ENCODE peak calls at places on chromosomes 11 and 22, in five cellular contexts. C is coronary artery, Q is HFFc6, A is NCI-H1417 treated with DMSO at 0.1 percent for 48 hours, Z is amygdala. N is an unnamed sample.

GRCh38 chr11:67354314-67355022 is 1.1 kb upstream of the POLD4 start:
- DNase-seq in C (peak; percentile 97), Q (peak; percentile 97), A (no peak), Z (no peak), N (peak; percentile 66)

GRCh38 chr11:118079507-118079906 is 2.6 kb downstream of the TMPRSS4 start:
- DNase-seq in C (no peak), Q (no peak), A (no peak), Z (no peak), N (no peak)

GRCh38 chr11:75445315-75445953 is 12.4 kb upstream of the KLHL35 start:
- DNase-seq in C (no peak), Q (peak; percentile 38), A (no peak), Z (peak; percentile 57), N (peak; percentile 76)

GRCh38 chr22:37696657-37697539 is at the start of gene TRIOBP:
- DNase-seq in C (peak; percentile 97), Q (peak; percentile 94), A (no peak), Z (peak; percentile 46), N (peak; percentile 86)

GRCh38 chr11:8225589-8226036 is 38.1 kb downstream of the LMO1 start:
- DNase-seq in C (no peak), Q (peak; percentile 28), A (no peak), Z (peak; percentile 65), N (peak; percentile 90)

GRCh38 chr22:44400763-44401060 is 88.0 kb upstream of the SHISAL1 start:
- DNase-seq in C (peak; percentile 43), Q (no peak), A (no peak), Z (no peak), N (no peak)

GRCh38 chr22:26066534-26066933 is 102.7 kb upstream of the SEZ6L start:
- DNase-seq in C (no peak), Q (no peak), A (peak; percentile 65), Z (no peak), N (no peak)

GRCh38 chr22:40452730-40453487 is 82.5 kb downstream of the SGSM3 start:
- DNase-seq in C (no peak), Q (no peak), A (no peak), Z (no peak), N (no peak)

GRCh38 chr22:31695423-31695822 is 33.4 kb upstream of the PISD start:
- DNase-seq in C (no peak), Q (no peak), A (no peak), Z (no peak), N (no peak)

GRCh38 chr11:1393038-1393710 is 3.4 kb downstream of the BRSK2 start:
- DNase-seq in C (no peak), Q (no peak), A (no peak), Z (no peak), N (no peak)

GRCh38 chr11:129643031-129643721 is 172.5 kb upstream of the TMEM45B start:
- DNase-seq in C (no peak), Q (peak; percentile 76), A (no peak), Z (no peak), N (no peak)

GRCh38 chr11:119169272-119169719 is 771 bp downstream of the NLRX1 start:
- DNase-seq in C (peak; percentile 84), Q (no peak), A (no peak), Z (no peak), N (no peak)

GRCh38 chr22:24391836-24392217 is 35.6 kb upstream of the ADORA2A start:
- DNase-seq in C (no peak), Q (peak; percentile 92), A (no peak), Z (no peak), N (no peak)

GRCh38 chr22:28629420-28630184 is 50.0 kb downstream of the TTC28 start:
- DNase-seq in C (no peak), Q (no peak), A (no peak), Z (no peak), N (no peak)

GRCh38 chr11:130535530-130535929 is 87.1 kb downstream of the ADAMTS15 start:
- DNase-seq in C (no peak), Q (no peak), A (no peak), Z (no peak), N (no peak)

GRCh38 chr11:8717544-8717875 is 34.9 kb downstream of the RPL27A start:
- DNase-seq in C (no peak), Q (no peak), A (no peak), Z (no peak), N (no peak)

GRCh38 chr11:20238712-20239111 is 78.4 kb upstream of the DBX1 start:
- DNase-seq in C (no peak), Q (no peak), A (no peak), Z (no peak), N (peak; percentile 2)

GRCh38 chr11:130738618-130739017 is 177.7 kb downstream of the SNX19 start:
- DNase-seq in C (no peak), Q (peak; percentile 78), A (no peak), Z (no peak), N (no peak)

GRCh38 chr11:46120711-46121327 is 435 bp downstream of the PHF21A start:
- DNase-seq in C (no peak), Q (peak; percentile 79), A (no peak), Z (peak; percentile 82), N (peak; percentile 59)

N was measured in frontal cortex.